ENCODE peak calls at places on chromosomes 4 and X, in five cellular contexts. P, M, R, K and X are unnamed samples.

GRCh38 chr4:45621926-45622325 is 501.9 kb downstream of the GABRG1 start:
- DNase-seq in P (no peak), K (no peak), R (no peak), M (peak), X (peak)

GRCh38 chr4:168848977-168849687 is 160.9 kb downstream of the CBR4 start:
- DNase-seq in M (no peak), R (no peak), K (no peak), P (no peak), X (no peak)

GRCh38 chrX:112687189-112687691 is 7.5 kb upstream of the LHFPL1 start:
- DNase-seq in M (no peak), K (no peak), P (no peak), R (no peak), X (no peak)

GRCh38 chrX:153635388-153635787 is 11.6 kb upstream of the DUSP9 start:
- DNase-seq in P (peak), K (no peak), M (no peak), R (no peak), X (no peak)

GRCh38 chr4:33411182-33411581 is 2691.0 kb downstream of the PCDH7 start:
- DNase-seq in P (no peak), M (no peak), K (no peak), R (no peak), X (peak)

GRCh38 chrX:68454476-68455150 is 21.3 kb upstream of the OPHN1 start:
- DNase-seq in M (peak), P (no peak), R (no peak), K (no peak), X (no peak)

GRCh38 chrX:43655961-43656494 is at the start of gene MAOA:
- DNase-seq in P (peak), K (peak), M (peak), R (no peak), X (peak)

GRCh38 chrX:107677909-107678308 is 49.6 kb downstream of the PRPS1 start:
- DNase-seq in K (no peak), P (no peak), M (peak), R (no peak), X (no peak)

GRCh38 chrX:133840415-133840814 is 145.0 kb downstream of the GPC3 start:
- DNase-seq in M (no peak), K (no peak), P (no peak), R (no peak), X (no peak)

GRCh38 chr4:104491826-104492771 is 2.6 kb downstream of the CXXC4 start:
- DNase-seq in R (no peak), M (no peak), P (no peak), K (peak), X (peak)

GRCh38 chr4:8043596-8043995 is 103.9 kb upstream of the AFAP1 start:
- DNase-seq in K (no peak), R (no peak), P (no peak), M (no peak), X (no peak)

GRCh38 chrX:13888284-13888683 is 71.4 kb upstream of the GPM6B start:
- DNase-seq in K (no peak), M (no peak), P (no peak), R (no peak), X (no peak)

GRCh38 chrX:47218280-47218919 is at the start of gene CDK16:
- DNase-seq in R (peak), K (peak), M (no peak), P (peak), X (peak)

GRCh38 chr4:2259541-2260267 is 2.2 kb downstream of the MXD4 start:
- DNase-seq in K (peak), R (no peak), P (peak), M (no peak), X (no peak)

GRCh38 chr4:14178421-14178820 is 550.9 kb upstream of the BOD1L1 start:
- DNase-seq in M (peak), K (no peak), P (no peak), R (no peak), X (peak)

GRCh38 chrX:6021316-6022091 is 207.2 kb downstream of the NLGN4X start:
- DNase-seq in R (no peak), P (no peak), M (no peak), K (peak), X (peak)

GRCh38 chr4:125522992-125523391 is 208.2 kb downstream of the FAT4 start:
- DNase-seq in K (no peak), P (no peak), R (no peak), M (no peak), X (no peak)

GRCh38 chr4:138090145-138090917 is 151.8 kb downstream of the SLC7A11 start:
- DNase-seq in K (peak), P (peak), R (peak), M (peak), X (peak)

GRCh38 chr4:30717208-30718020 is 2.8 kb upstream of the PCDH7 start:
- DNase-seq in P (peak), R (no peak), K (no peak), M (peak), X (peak)

GRCh38 chr4:3193531-3194203 is 55.3 kb upstream of the MSANTD1 start:
- DNase-seq in P (no peak), K (no peak), M (no peak), R (no peak), X (peak)

GRCh38 chr4:16508968-16509367 is 282.7 kb upstream of the TAPT1 start:
- DNase-seq in K (no peak), M (no peak), R (peak), P (no peak), X (peak)

GRCh38 chrX:40733691-40734090 is 1.7 kb downstream of the MED14 start:
- DNase-seq in M (no peak), K (no peak), P (no peak), R (no peak), X (no peak)
- H3K4me3 ChIP-seq in M (peak), K (no peak), P (peak), R (peak), X (no peak)

DNA sequence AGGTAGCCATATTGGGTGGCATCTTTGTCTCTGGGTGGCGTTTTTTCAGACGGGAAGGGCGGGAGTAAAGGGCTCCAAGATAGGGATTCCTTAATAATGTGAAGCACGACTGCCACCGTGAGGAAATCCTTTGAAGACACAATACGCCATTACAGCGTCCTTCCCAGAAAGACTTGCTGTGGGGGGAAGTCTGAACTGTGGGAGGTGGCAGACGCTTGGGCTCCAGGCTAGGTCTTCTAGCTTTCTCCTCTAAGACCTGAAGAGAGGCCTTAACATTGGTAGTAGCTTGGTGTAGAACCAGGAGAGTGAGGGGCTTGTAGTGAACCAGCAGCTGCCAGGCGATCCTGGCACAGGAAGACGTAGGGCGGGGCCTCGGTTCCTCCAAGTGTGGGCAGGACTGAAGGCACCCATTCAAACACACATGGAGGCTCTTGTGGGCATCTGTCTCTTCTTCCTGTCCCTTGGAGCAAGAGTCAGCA is 197.3 kb downstream of the OR13H1 start:
- DNase-seq in R (no peak), M (no peak), K (no peak), P (peak), X (no peak)
- TF ChIP-seq CTCF in R (no peak), M (no peak), K (no peak), P (peak), X (no peak)

DNA sequence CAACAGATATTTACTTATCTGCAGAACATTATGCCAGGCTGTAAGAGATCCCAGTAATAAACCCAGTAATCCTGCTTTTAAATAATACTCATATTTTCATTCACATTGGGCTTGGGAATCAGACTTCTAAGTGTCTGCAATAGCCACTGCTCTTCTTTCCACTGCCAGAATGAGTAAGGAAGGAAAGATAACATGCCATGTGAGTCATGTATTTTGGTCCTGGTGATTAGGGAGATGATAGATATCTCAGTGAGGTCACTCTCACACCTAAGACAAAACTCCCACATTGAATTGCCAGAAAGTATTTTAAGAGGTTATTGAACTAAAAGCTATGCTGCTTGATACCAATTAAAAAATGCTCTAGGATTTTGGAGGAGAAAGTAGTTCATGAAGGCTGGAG is 13.9 kb upstream of the HEPH start:
- DNase-seq in M (no peak), K (no peak), R (peak), P (no peak), X (no peak)
- H3K4me3 ChIP-seq in M (no peak), K (no peak), R (no peak), P (no peak), X (no peak)

GRCh38 chr4:21531048-21531447 is 417.5 kb downstream of the KCNIP4 start:
- DNase-seq in M (no peak), K (no peak), P (no peak), R (no peak), X (no peak)

GRCh38 chr4:21535901-21536300 is 412.7 kb downstream of the KCNIP4 start:
- DNase-seq in K (peak), M (no peak), P (no peak), R (no peak), X (no peak)
- TF ChIP-seq CTCF in K (no peak), M (no peak), P (no peak), R (no peak), X (no peak)

DNA sequence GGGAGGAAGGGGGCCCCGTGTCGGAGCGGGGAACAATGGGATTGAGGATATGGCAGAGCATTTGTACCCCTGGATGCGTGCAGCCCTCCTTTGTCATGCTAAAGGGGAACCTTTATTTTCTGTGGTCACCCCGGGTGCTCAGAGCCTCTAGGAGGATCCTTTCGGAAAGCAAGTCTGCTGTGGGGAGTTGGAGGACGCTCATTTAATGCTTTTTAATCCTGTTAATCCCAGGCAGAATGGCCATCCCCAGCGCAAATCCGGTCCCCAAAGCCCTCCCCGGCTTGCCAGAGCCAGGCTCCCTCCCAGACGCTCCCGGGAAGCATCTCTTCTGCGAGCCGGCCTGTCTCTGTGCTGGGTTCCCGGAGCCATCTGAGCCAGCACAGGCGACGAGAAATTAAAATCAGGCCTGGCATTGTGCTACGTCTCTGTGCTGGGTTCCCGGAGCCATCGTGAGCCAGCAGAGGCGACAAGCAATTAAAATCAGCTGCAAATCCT is 113.2 kb upstream of the PPP2R3B start:
- DNase-seq in P (no peak), M (no peak), R (no peak), K (no peak), X (no peak)
- H3K4me3 ChIP-seq in P (no peak), M (no peak), R (no peak), K (no peak), X (no peak)

GRCh38 chrX:150680974-150681373 is 12.2 kb upstream of the MTMR1 start:
- DNase-seq in K (peak), R (peak), P (no peak), M (no peak), X (peak)
- TF ChIP-seq CTCF in K (peak), R (peak), P (peak), M (peak), X (peak)

GRCh38 chr4:6360385-6360784 is 90.7 kb downstream of the WFS1 start:
- DNase-seq in K (no peak), R (no peak), P (no peak), M (no peak), X (no peak)
- H3K4me3 ChIP-seq in K (no peak), R (no peak), P (no peak), M (no peak), X (no peak)

DNA sequence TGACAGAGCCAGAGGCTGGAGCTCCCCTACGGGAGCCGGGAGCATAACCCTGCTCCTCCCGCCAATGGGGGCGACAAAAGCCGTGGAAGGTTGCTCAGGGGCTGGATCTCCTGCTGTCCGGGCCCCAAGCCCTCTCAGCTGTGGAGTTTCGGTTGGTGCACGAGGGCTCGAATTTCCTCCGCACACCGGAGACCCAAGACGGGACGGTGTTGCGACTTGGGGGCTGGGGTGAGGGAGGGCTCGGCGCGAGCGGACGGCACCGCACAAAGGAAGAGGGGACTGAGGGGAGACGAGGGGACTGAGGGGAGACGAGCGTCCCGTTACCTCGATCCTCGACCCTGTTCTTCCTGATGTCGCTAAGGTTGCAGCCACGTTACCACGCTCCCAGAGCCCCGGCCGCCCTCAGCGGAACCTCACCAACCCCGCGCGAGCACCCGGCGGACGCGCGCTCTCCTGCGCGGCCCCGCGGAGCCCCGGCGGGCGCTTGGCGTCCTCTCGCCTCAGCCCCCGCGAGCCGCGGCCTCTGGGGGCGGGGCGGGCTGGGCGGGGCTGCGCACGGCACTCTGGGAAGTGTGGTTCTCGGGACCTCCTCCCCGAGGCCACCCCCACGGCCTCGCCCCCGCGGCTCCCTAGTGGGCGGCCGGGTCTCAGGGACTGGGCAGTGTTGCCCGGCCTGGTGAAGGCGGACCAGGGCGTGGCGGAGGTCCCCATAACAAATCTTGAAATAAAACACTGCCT is at the start of gene KLHL8:
- DNase-seq in P (peak), R (peak), M (peak), K (peak), X (peak)
- TF ChIP-seq CTCF in P (no peak), R (peak), M (no peak), K (no peak), X (peak)

DNA sequence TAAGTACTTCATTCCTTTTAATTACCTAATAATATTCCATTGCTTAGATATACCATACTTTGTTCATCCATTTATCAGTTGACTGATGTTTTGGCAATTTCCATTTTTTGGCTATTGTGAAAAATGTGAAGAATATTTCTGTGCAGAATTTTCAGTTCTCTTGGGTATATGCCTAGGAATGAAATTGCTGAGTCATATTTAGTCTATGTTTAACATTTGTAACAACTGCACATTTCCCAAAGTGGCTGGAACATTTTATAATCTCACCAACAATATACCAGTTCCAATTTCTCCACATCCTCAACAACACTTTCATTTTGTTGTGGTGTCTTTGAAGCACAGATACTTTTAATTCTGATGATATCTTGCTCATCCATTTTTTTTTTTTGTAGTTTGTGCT is 215.5 kb downstream of the PDGFC start:
- DNase-seq in R (no peak), P (no peak), K (no peak), M (no peak), X (no peak)
- H3K4me3 ChIP-seq in R (no peak), P (no peak), K (no peak), M (no peak), X (no peak)